ENCODE peak calls at places on chromosomes 3 and 15, in six cellular contexts. One of them, this sample, is unnamed.

GRCh38 chr3:161291191-161291901 is 70.2 kb downstream of the NMD3 start:
- DNase-seq in foreskin fibroblast: no peak
- DNase-seq in progenitor cell of endocrine pancreas: no peak
- DNase-seq in astrocyte: no peak
- DNase-seq in uterus: no peak
- DNase-seq in neural crest cell: no peak
- DNase-seq in this sample: no peak

GRCh38 chr3:148599478-148599877 is 98.2 kb upstream of the AGTR1 start:
- DNase-seq in uterus: no peak
- DNase-seq in progenitor cell of endocrine pancreas: no peak
- DNase-seq in astrocyte: no peak
- DNase-seq in neural crest cell: no peak
- DNase-seq in foreskin fibroblast: no peak
- DNase-seq in this sample: no peak

GRCh38 chr3:194328080-194328571 is 23.0 kb downstream of the CPN2 start:
- DNase-seq in uterus: no peak
- DNase-seq in neural crest cell: no peak
- DNase-seq in progenitor cell of endocrine pancreas: no peak
- DNase-seq in foreskin fibroblast: no peak
- DNase-seq in astrocyte: peak
- DNase-seq in this sample: peak

GRCh38 chr3:141413387-141414140 is 45.3 kb downstream of the ZBTB38 start:
- DNase-seq in progenitor cell of endocrine pancreas: no peak
- DNase-seq in uterus: no peak
- DNase-seq in neural crest cell: no peak
- DNase-seq in foreskin fibroblast: no peak
- DNase-seq in astrocyte: no peak
- DNase-seq in this sample: no peak

GRCh38 chr15:96340611-96341464 is 10.3 kb downstream of the NR2F2 start:
- DNase-seq in uterus: peak
- DNase-seq in neural crest cell: peak
- DNase-seq in astrocyte: no peak
- DNase-seq in foreskin fibroblast: no peak
- DNase-seq in progenitor cell of endocrine pancreas: no peak
- DNase-seq in this sample: peak

GRCh38 chr15:65263313-65263712 is 23.4 kb downstream of the PARP16 start:
- DNase-seq in astrocyte: peak
- DNase-seq in neural crest cell: no peak
- DNase-seq in foreskin fibroblast: no peak
- DNase-seq in uterus: no peak
- DNase-seq in progenitor cell of endocrine pancreas: no peak
- DNase-seq in this sample: no peak

GRCh38 chr3:3209057-3209456 is 29.6 kb upstream of the CRBN start:
- DNase-seq in astrocyte: no peak
- DNase-seq in foreskin fibroblast: no peak
- DNase-seq in neural crest cell: no peak
- DNase-seq in uterus: no peak
- DNase-seq in progenitor cell of endocrine pancreas: no peak
- DNase-seq in this sample: no peak

GRCh38 chr3:32280262-32280910 is 41.9 kb downstream of the CMTM8 start:
- DNase-seq in progenitor cell of endocrine pancreas: no peak
- DNase-seq in astrocyte: no peak
- DNase-seq in neural crest cell: no peak
- DNase-seq in uterus: no peak
- DNase-seq in foreskin fibroblast: no peak
- DNase-seq in this sample: no peak

GRCh38 chr15:63363292-63363691 is 18.4 kb downstream of the CA12 start:
- DNase-seq in uterus: no peak
- DNase-seq in foreskin fibroblast: no peak
- DNase-seq in astrocyte: no peak
- DNase-seq in progenitor cell of endocrine pancreas: no peak
- DNase-seq in neural crest cell: no peak
- DNase-seq in this sample: no peak

GRCh38 chr3:47517937-47518336 is 4.4 kb upstream of the ELP6 start:
- DNase-seq in astrocyte: no peak
- DNase-seq in foreskin fibroblast: no peak
- DNase-seq in uterus: no peak
- DNase-seq in progenitor cell of endocrine pancreas: no peak
- DNase-seq in neural crest cell: no peak
- DNase-seq in this sample: no peak

GRCh38 chr15:65069179-65069578 is 1.4 kb upstream of the RASL12 start:
- DNase-seq in neural crest cell: no peak
- DNase-seq in astrocyte: peak
- DNase-seq in progenitor cell of endocrine pancreas: no peak
- DNase-seq in foreskin fibroblast: peak
- DNase-seq in uterus: peak
- DNase-seq in this sample: no peak

GRCh38 chr15:99514306-99514705 is 51.5 kb upstream of the MEF2A start:
- DNase-seq in uterus: no peak
- DNase-seq in foreskin fibroblast: no peak
- DNase-seq in progenitor cell of endocrine pancreas: no peak
- DNase-seq in astrocyte: no peak
- DNase-seq in neural crest cell: no peak
- DNase-seq in this sample: no peak

GRCh38 chr3:57756528-57757401 is 656 bp downstream of the SLMAP start:
- DNase-seq in uterus: peak
- DNase-seq in astrocyte: peak
- DNase-seq in foreskin fibroblast: peak
- DNase-seq in progenitor cell of endocrine pancreas: peak
- DNase-seq in neural crest cell: peak
- DNase-seq in this sample: peak

GRCh38 chr15:71103102-71103676 is 12.1 kb upstream of the THSD4 start:
- DNase-seq in foreskin fibroblast: no peak
- DNase-seq in uterus: no peak
- DNase-seq in progenitor cell of endocrine pancreas: no peak
- DNase-seq in neural crest cell: peak
- DNase-seq in astrocyte: no peak
- DNase-seq in this sample: no peak

GRCh38 chr3:87167634-87168456 is 59.3 kb upstream of the CHMP2B start:
- DNase-seq in astrocyte: peak
- DNase-seq in uterus: no peak
- DNase-seq in neural crest cell: peak
- DNase-seq in progenitor cell of endocrine pancreas: no peak
- DNase-seq in foreskin fibroblast: peak
- DNase-seq in this sample: no peak

GRCh38 chr3:49489247-49489646 is 19.2 kb downstream of the DAG1 start:
- DNase-seq in progenitor cell of endocrine pancreas: no peak
- DNase-seq in neural crest cell: no peak
- DNase-seq in foreskin fibroblast: no peak
- DNase-seq in uterus: no peak
- DNase-seq in astrocyte: no peak
- DNase-seq in this sample: no peak

GRCh38 chr15:66401130-66402021 is 14.7 kb downstream of the MAP2K1 start:
- DNase-seq in uterus: no peak
- DNase-seq in astrocyte: peak
- DNase-seq in neural crest cell: no peak
- DNase-seq in progenitor cell of endocrine pancreas: no peak
- DNase-seq in foreskin fibroblast: no peak
- DNase-seq in this sample: no peak

GRCh38 chr3:197749601-197750395 is at the start of gene FYTTD1:
- DNase-seq in progenitor cell of endocrine pancreas: peak
- DNase-seq in uterus: peak
- DNase-seq in foreskin fibroblast: peak
- DNase-seq in neural crest cell: peak
- DNase-seq in astrocyte: peak
- DNase-seq in this sample: peak
- TF ChIP-seq CTCF in progenitor cell of endocrine pancreas: peak
- TF ChIP-seq CTCF in uterus: peak
- TF ChIP-seq CTCF in foreskin fibroblast: peak
- TF ChIP-seq CTCF in neural crest cell: peak
- TF ChIP-seq CTCF in astrocyte: no peak
- TF ChIP-seq CTCF in this sample: peak

GRCh38 chr3:54891540-54891897 is 36.3 kb downstream of the LRTM1 start:
- DNase-seq in neural crest cell: peak
- DNase-seq in uterus: peak
- DNase-seq in foreskin fibroblast: peak
- DNase-seq in astrocyte: peak
- DNase-seq in progenitor cell of endocrine pancreas: no peak
- DNase-seq in this sample: no peak
- TF ChIP-seq CTCF in neural crest cell: peak
- TF ChIP-seq CTCF in uterus: peak
- TF ChIP-seq CTCF in foreskin fibroblast: peak
- TF ChIP-seq CTCF in astrocyte: peak
- TF ChIP-seq CTCF in progenitor cell of endocrine pancreas: peak
- TF ChIP-seq CTCF in this sample: no peak

GRCh38 chr3:123038751-123039150 is 11.2 kb upstream of the SEMA5B start:
- DNase-seq in foreskin fibroblast: no peak
- DNase-seq in uterus: no peak
- DNase-seq in neural crest cell: no peak
- DNase-seq in astrocyte: no peak
- DNase-seq in progenitor cell of endocrine pancreas: no peak
- DNase-seq in this sample: no peak

GRCh38 chr3:123037015-123037375 is 9.4 kb upstream of the SEMA5B start:
- DNase-seq in uterus: no peak
- DNase-seq in neural crest cell: no peak
- DNase-seq in progenitor cell of endocrine pancreas: no peak
- DNase-seq in foreskin fibroblast: no peak
- DNase-seq in astrocyte: no peak
- DNase-seq in this sample: no peak

GRCh38 chr3:123034996-123035395 is 7.4 kb upstream of the SEMA5B start:
- DNase-seq in neural crest cell: no peak
- DNase-seq in foreskin fibroblast: no peak
- DNase-seq in uterus: no peak
- DNase-seq in astrocyte: no peak
- DNase-seq in progenitor cell of endocrine pancreas: no peak
- DNase-seq in this sample: no peak

GRCh38 chr3:123034120-123034519 is 6.6 kb upstream of the SEMA5B start:
- DNase-seq in astrocyte: no peak
- DNase-seq in uterus: no peak
- DNase-seq in foreskin fibroblast: no peak
- DNase-seq in neural crest cell: no peak
- DNase-seq in progenitor cell of endocrine pancreas: no peak
- DNase-seq in this sample: no peak

GRCh38 chr3:123036352-123037014 is 8.9 kb upstream of the SEMA5B start:
- DNase-seq in foreskin fibroblast: peak
- DNase-seq in progenitor cell of endocrine pancreas: no peak
- DNase-seq in uterus: no peak
- DNase-seq in neural crest cell: no peak
- DNase-seq in astrocyte: no peak
- DNase-seq in this sample: no peak
- TF ChIP-seq CTCF in foreskin fibroblast: no peak
- TF ChIP-seq CTCF in progenitor cell of endocrine pancreas: no peak
- TF ChIP-seq CTCF in uterus: no peak
- TF ChIP-seq CTCF in neural crest cell: no peak
- TF ChIP-seq CTCF in astrocyte: no peak
- TF ChIP-seq CTCF in this sample: no peak

GRCh38 chr3:157905885-157906284 is 200.3 kb downstream of the SHOX2 start:
- DNase-seq in progenitor cell of endocrine pancreas: no peak
- DNase-seq in foreskin fibroblast: no peak
- DNase-seq in astrocyte: no peak
- DNase-seq in uterus: no peak
- DNase-seq in neural crest cell: no peak
- DNase-seq in this sample: no peak

GRCh38 chr3:157906627-157907026 is 199.6 kb downstream of the SHOX2 start:
- DNase-seq in neural crest cell: no peak
- DNase-seq in progenitor cell of endocrine pancreas: no peak
- DNase-seq in astrocyte: peak
- DNase-seq in foreskin fibroblast: no peak
- DNase-seq in uterus: no peak
- DNase-seq in this sample: no peak
- TF ChIP-seq CTCF in neural crest cell: no peak
- TF ChIP-seq CTCF in progenitor cell of endocrine pancreas: no peak
- TF ChIP-seq CTCF in astrocyte: no peak
- TF ChIP-seq CTCF in foreskin fibroblast: peak
- TF ChIP-seq CTCF in uterus: no peak
- TF ChIP-seq CTCF in this sample: no peak

GRCh38 chr3:115498421-115498820 is 124.9 kb upstream of the GAP43 start:
- DNase-seq in foreskin fibroblast: no peak
- DNase-seq in astrocyte: no peak
- DNase-seq in progenitor cell of endocrine pancreas: no peak
- DNase-seq in uterus: no peak
- DNase-seq in neural crest cell: no peak
- DNase-seq in this sample: no peak
- TF ChIP-seq CTCF in foreskin fibroblast: no peak
- TF ChIP-seq CTCF in astrocyte: no peak
- TF ChIP-seq CTCF in progenitor cell of endocrine pancreas: no peak
- TF ChIP-seq CTCF in uterus: no peak
- TF ChIP-seq CTCF in neural crest cell: no peak
- TF ChIP-seq CTCF in this sample: no peak

DNA sequence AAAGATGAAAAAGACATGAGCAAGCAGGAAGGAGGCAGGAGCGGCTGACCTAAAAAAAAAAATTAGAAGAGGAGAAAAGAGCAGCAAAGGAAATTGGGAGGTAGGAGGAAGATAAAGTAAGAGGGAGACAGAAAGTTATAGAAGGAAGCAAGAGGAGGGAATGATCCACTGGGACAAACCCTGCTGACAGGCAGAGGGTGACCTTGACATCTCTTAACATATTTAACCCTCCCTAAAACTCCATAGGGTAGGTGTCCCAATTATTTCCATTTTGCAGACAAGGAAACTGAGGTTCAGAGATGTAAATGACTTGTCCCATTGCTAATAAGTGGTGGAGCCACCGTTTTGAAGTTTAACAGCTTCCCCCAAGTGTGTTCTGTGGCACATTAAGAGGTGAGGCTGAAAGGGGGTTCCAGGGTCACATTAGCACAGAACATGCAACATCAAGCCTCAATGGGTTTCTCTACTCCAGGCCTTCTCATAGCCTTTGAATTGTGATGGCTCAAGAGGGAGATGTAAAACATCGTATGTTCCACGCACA is 37.4 kb upstream of the PRICKLE2 start:
- DNase-seq in astrocyte: no peak
- DNase-seq in neural crest cell: no peak
- DNase-seq in progenitor cell of endocrine pancreas: no peak
- DNase-seq in foreskin fibroblast: no peak
- DNase-seq in uterus: no peak
- DNase-seq in this sample: no peak
- TF ChIP-seq CTCF in astrocyte: no peak
- TF ChIP-seq CTCF in neural crest cell: no peak
- TF ChIP-seq CTCF in progenitor cell of endocrine pancreas: no peak
- TF ChIP-seq CTCF in foreskin fibroblast: no peak
- TF ChIP-seq CTCF in uterus: no peak
- TF ChIP-seq CTCF in this sample: no peak